ENCODE peak calls at places on chromosome 1, in four cellular contexts. M is small intestine, W is pancreas, J is lung. I is an unnamed sample. For H3K4me1 and H3K36me3, the result is how much of the 10 kb centered on the place peaks cover.

GRCh38 chr1:2645776-2646175 is 13.0 kb upstream of the MMEL1 start:
- DNase-seq in M (no peak), J (no peak), W (no peak), I (no peak)

GRCh38 chr1:205026181-205026580 is 16.8 kb upstream of the CNTN2 start:
- DNase-seq in W (no peak), J (no peak), M (no peak), I (no peak)

GRCh38 chr1:37332126-37332525 is 142.3 kb upstream of the ZC3H12A start:
- DNase-seq in M (no peak), W (no peak), J (no peak), I (no peak)

GRCh38 chr1:116834605-116835004 is 75.1 kb upstream of the PTGFRN start:
- DNase-seq in J (no peak), W (no peak), M (no peak), I (no peak)

GRCh38 chr1:22250724-22251123 is 107.8 kb upstream of the WNT4 start:
- DNase-seq in J (no peak), M (no peak), W (no peak), I (no peak)

GRCh38 chr1:111274653-111275052 is 16.0 kb upstream of the CHIA start:
- DNase-seq in J (no peak), M (no peak), W (no peak), I (no peak)

GRCh38 chr1:197213193-197213592 is 54.9 kb upstream of the CRB1 start:
- DNase-seq in M (no peak), W (no peak), J (no peak), I (no peak)

GRCh38 chr1:20184997-20185833 is 681 bp upstream of the UBXN10 start:
- DNase-seq in J (no peak), W (no peak), M (no peak), I (no peak)

GRCh38 chr1:151653397-151653796 is 41.5 kb downstream of the SNX27 start:
- DNase-seq in M (no peak), W (no peak), J (no peak), I (peak)

GRCh38 chr1:201468501-201468843 is 516 bp downstream of the PHLDA3 start:
- DNase-seq in M (no peak), J (no peak), W (peak), I (no peak)

GRCh38 chr1:10283318-10283984 is 73.1 kb downstream of the KIF1B start:
- DNase-seq in M (no peak), J (no peak), W (no peak), I (peak)

GRCh38 chr1:227437495-227438008 is 119.3 kb upstream of the CDC42BPA start:
- DNase-seq in W (no peak), J (no peak), M (peak), I (peak)

GRCh38 chr1:22662318-22662717 is 9.3 kb downstream of the C1QB start:
- DNase-seq in M (peak), J (no peak), W (no peak), I (no peak)

GRCh38 chr1:237562247-237562823 is 328.4 kb downstream of the ZP4 start:
- DNase-seq in J (no peak), M (peak), W (no peak), I (peak)

GRCh38 chr1:68141079-68141800 is 90.8 kb upstream of the DIRAS3 start:
- DNase-seq in M (no peak), J (no peak), W (no peak), I (peak)

GRCh38 chr1:222071313-222071886 is 329.5 kb upstream of the DUSP10 start:
- DNase-seq in M (no peak), W (no peak), J (no peak), I (peak)

GRCh38 chr1:240424740-240425464 is 187.1 kb downstream of the GREM2 start:
- DNase-seq in M (no peak), W (no peak), J (peak), I (peak)

GRCh38 chr1:248165186-248165585 is 9.4 kb upstream of the OR2M2 start:
- DNase-seq in W (no peak), M (no peak), J (no peak), I (no peak)

GRCh38 chr1:28853033-28853742 is 41.2 kb downstream of the OPRD1 start:
- DNase-seq in M (no peak), J (no peak), W (no peak), I (no peak)

GRCh38 chr1:16156848-16157495 is 1.1 kb upstream of the EPHA2 start:
- DNase-seq in J (no peak), M (no peak), W (no peak), I (peak)

GRCh38 chr1:10508511-10508951 is 33.8 kb downstream of the PEX14 start:
- DNase-seq in W (peak), M (no peak), J (no peak), I (peak)

GRCh38 chr1:56190975-56191768 is 388.2 kb downstream of the PLPP3 start:
- DNase-seq in J (no peak), M (no peak), W (no peak), I (peak)

GRCh38 chr1:51592711-51593110 is 24.2 kb upstream of the OSBPL9 start:
- DNase-seq in M (no peak), J (no peak), W (no peak), I (no peak)

GRCh38 chr1:171140466-171140865 is 44.6 kb upstream of the FMO2 start:
- DNase-seq in J (no peak), M (no peak), W (no peak), I (no peak)

GRCh38 chr1:108732398-108732797 is 14.1 kb upstream of the STXBP3 start:
- DNase-seq in J (no peak), W (no peak), M (no peak), I (no peak)

GRCh38 chr1:192524223-192524622 is 51.4 kb upstream of the RGS1 start:
- DNase-seq in W (no peak), J (no peak), M (no peak), I (peak)

GRCh38 chr1:145997156-145998023 is 1.0 kb upstream of the TXNIP start:
- DNase-seq in M (peak), J (no peak), W (no peak), I (peak)

GRCh38 chr1:26368006-26368405 is 4.5 kb downstream of the ZNF683 start:
- DNase-seq in M (no peak), W (no peak), J (no peak), I (no peak)

GRCh38 chr1:26372039-26372438 is 511 bp downstream of the ZNF683 start:
- DNase-seq in M (no peak), J (no peak), W (no peak), I (no peak)

GRCh38 chr1:26368486-26368885 is 4.1 kb downstream of the ZNF683 start:
- DNase-seq in M (no peak), W (no peak), J (no peak), I (no peak)

GRCh38 chr1:26373281-26373680 is 731 bp upstream of the ZNF683 start:
- DNase-seq in W (no peak), M (peak), J (no peak), I (no peak)

GRCh38 chr1:26370591-26371382 is 1.8 kb downstream of the ZNF683 start:
- DNase-seq in J (no peak), W (no peak), M (no peak), I (no peak)
- H3K4me1 ChIP-seq in J (under half), W (under half), M (under half), I (under half)

GRCh38 chr1:206469411-206469932 is 804 bp upstream of the IKBKE start:
- DNase-seq in J (no peak), W (no peak), M (peak), I (no peak)
- H3K4me3 ChIP-seq in J (no peak), W (no peak), M (no peak), I (peak)

GRCh38 chr1:27555700-27556424 is 48.1 kb downstream of the AHDC1 start:
- DNase-seq in M (no peak), J (no peak), W (no peak), I (no peak)
- H3K36me3 ChIP-seq in M (under half), J (under half), W (under half), I (under half)

DNA sequence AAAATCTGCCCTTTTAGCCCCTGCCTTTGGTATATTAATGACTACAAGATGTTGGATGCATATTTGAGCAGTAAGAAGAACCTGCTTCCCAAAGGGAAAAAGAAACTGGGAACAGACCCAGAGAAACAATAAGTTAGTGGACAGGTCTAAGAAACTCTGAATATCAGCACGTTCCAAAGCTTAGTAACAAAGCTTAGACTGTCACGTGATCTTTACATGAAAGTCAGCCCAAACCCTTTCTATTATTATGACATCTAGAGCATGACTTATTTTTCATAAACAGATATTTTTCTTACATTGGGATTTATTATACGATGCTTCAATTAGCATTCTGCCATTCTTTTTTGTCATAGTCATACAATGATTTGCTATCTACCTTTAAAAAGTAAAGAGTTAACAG is 390.9 kb upstream of the ADGRL2 start:
- DNase-seq in J (no peak), M (no peak), W (no peak), I (no peak)
- H3K4me1 ChIP-seq in J (under half), M (under half), W (under half), I (under half)

DNA sequence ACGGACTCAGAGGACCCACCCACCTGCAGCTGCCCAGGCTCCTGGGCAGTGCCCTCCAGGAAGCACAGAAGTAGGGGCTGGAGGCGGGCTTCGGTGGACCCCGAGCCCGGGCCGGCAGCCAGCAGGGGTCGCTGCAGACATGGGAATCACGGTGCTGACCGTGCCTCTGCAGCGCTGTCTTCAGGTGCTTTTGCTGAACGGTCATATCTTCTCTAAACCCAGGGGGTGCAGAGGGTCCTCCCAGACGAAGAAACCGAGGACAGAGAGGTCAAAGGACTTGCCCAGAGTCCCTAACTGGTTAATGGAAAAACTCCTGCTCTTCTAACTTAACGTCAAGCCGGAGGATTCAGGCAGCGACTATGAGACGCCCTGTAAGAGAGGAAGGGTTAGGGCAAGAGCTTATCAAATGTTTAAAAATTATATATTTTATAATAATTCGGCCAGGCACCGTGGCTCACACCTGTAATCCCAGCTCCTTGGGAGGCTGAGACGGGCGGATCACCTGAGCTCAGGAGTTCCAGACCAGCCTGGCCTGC is 21.5 kb upstream of the LEFTY2 start:
- DNase-seq in J (no peak), W (peak), M (peak), I (no peak)
- H3K4me3 ChIP-seq in J (no peak), W (no peak), M (no peak), I (no peak)

GRCh38 chr1:33328817-33329216 is 7.9 kb upstream of the A3GALT2 start:
- DNase-seq in M (no peak), W (no peak), J (no peak), I (no peak)
- H3K36me3 ChIP-seq in M (under half), W (under half), J (half or more), I (half or more)

GRCh38 chr1:43983253-43983904 is 4.4 kb downstream of the B4GALT2 start:
- DNase-seq in W (no peak), J (no peak), M (no peak), I (no peak)

GRCh38 chr1:43985984-43986595 is 5.3 kb upstream of the CCDC24 start:
- DNase-seq in J (no peak), M (no peak), W (no peak), I (no peak)

GRCh38 chr1:43982798-43983197 is 3.8 kb downstream of the B4GALT2 start:
- DNase-seq in J (no peak), M (no peak), W (no peak), I (no peak)

GRCh38 chr1:43986712-43987111 is 4.7 kb upstream of the CCDC24 start:
- DNase-seq in M (peak), J (no peak), W (no peak), I (no peak)

DNA sequence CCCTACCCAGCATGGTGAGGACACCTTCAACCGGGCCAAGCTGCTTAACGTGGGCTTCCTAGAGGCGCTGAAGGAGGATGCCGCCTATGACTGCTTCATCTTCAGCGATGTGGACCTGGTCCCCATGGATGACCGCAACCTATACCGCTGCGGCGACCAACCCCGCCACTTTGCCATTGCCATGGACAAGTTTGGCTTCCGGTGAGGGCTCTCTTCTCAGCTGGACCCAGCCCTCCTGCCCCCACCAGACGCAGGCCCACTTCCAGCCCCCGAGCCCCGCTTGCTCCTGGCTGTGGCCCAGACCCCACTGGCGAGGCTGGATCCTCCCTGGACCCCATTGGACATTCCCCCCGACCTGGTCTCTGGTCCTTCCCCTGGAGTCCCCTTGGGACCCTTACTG is 5.8 kb downstream of the B4GALT2 start:
- DNase-seq in M (no peak), J (no peak), W (no peak), I (no peak)
- H3K4me1 ChIP-seq in M (under half), J (under half), W (under half), I (under half)

GRCh38 chr1:12616709-12617373 is 1.2 kb downstream of the DHRS3 start:
- DNase-seq in W (peak), J (no peak), M (peak), I (no peak)

GRCh38 chr1:12614402-12615165 is 3.4 kb downstream of the DHRS3 start:
- DNase-seq in J (no peak), M (peak), W (no peak), I (no peak)

GRCh38 chr1:12615166-12615915 is 2.7 kb downstream of the DHRS3 start:
- DNase-seq in W (no peak), J (no peak), M (peak), I (no peak)

GRCh38 chr1:12617511-12617900 is 504 bp downstream of the DHRS3 start:
- DNase-seq in W (peak), J (no peak), M (peak), I (no peak)

GRCh38 chr1:12615916-12616708 is 1.9 kb downstream of the DHRS3 start:
- DNase-seq in M (peak), W (peak), J (peak), I (no peak)
- H3K4me3 ChIP-seq in M (peak), W (peak), J (peak), I (peak)

I was measured in astrocyte.